ENCODE peak calls at places on chromosome 22, in nine cellular contexts. N is spleen, E is epithelial cell of esophagus, D is body of pancreas, K is HCT116, H is BJ, T is colonic mucosa, P is astrocyte of the spinal cord, S is keratinocyte. R is an unnamed sample.

GRCh38 chr22:19177164-19178064 is 1.1 kb downstream of the SLC25A1 start:
- DNase-seq in K (no peak), H (no peak), N (peak; percentile 83), S (no peak), E (no peak), T (peak; percentile 25), P (no peak), D (no peak), R (no peak)

GRCh38 chr22:25282346-25282670 is 62.9 kb downstream of the CRYBB2 start:
- DNase-seq in N (no peak), H (no peak), T (no peak), P (no peak), D (no peak), K (no peak), E (no peak), S (no peak), R (peak; percentile 0)

GRCh38 chr22:27670701-27671412 is 130.7 kb downstream of the MN1 start:
- DNase-seq in P (no peak), S (no peak), D (peak; percentile 81), H (no peak), N (peak; percentile 72), T (no peak), K (peak; percentile 34), E (no peak), R (peak; percentile 94)

GRCh38 chr22:46373166-46373565 is 37.7 kb downstream of the TRMU start:
- DNase-seq in P (no peak), S (no peak), E (no peak), T (peak; percentile 74), K (no peak), D (peak; percentile 73), H (no peak), N (no peak), R (no peak)

GRCh38 chr22:19352766-19353165 is 61.2 kb upstream of the CLTCL1 start:
- DNase-seq in H (no peak), S (no peak), K (no peak), E (no peak), N (no peak), T (no peak), P (no peak), D (no peak), R (no peak)

GRCh38 chr22:45576730-45577464 is 74.2 kb downstream of the FBLN1 start:
- DNase-seq in H (no peak), N (no peak), E (no peak), P (no peak), T (no peak), K (no peak), D (no peak), S (no peak), R (no peak)

GRCh38 chr22:46491936-46492335 is 45.5 kb downstream of the CELSR1 start:
- DNase-seq in N (no peak), T (no peak), H (peak; percentile 36), P (no peak), E (peak; percentile 58), K (no peak), D (no peak), S (no peak), R (no peak)

GRCh38 chr22:46537221-46537945 is at the start of gene CELSR1:
- DNase-seq in S (no peak), D (no peak), T (peak; percentile 72), H (no peak), E (peak; percentile 90), N (no peak), P (no peak), K (no peak), R (peak; percentile 40)

GRCh38 chr22:18032455-18033101 is 8.2 kb upstream of the MICAL3 start:
- DNase-seq in T (no peak), D (no peak), S (peak; percentile 92), N (no peak), K (peak; percentile 60), E (peak; percentile 96), P (peak; percentile 64), H (no peak), R (peak; percentile 36)

GRCh38 chr22:18057568-18058209 is 20.1 kb upstream of the PEX26 start:
- DNase-seq in P (peak; percentile 98), S (peak; percentile 86), N (peak; percentile 88), K (peak; percentile 61), H (peak; percentile 90), E (peak; percentile 98), D (peak; percentile 93), T (peak; percentile 58), R (peak; percentile 98)

GRCh38 chr22:22745225-22746060 is 101.0 kb downstream of the GGTLC2 start:
- DNase-seq in P (no peak), K (no peak), T (peak; percentile 41), S (no peak), H (no peak), E (peak; percentile 33), D (peak; percentile 40), N (no peak), R (peak; percentile 45)
- TF ChIP-seq CTCF in P (peak; percentile 74), K (peak; percentile 85), T (peak; percentile 52), S (peak; percentile 91), H (peak; percentile 70), E (peak; percentile 72), D (peak; percentile 33), N (peak; percentile 70), R (peak; percentile 85)

GRCh38 chr22:50621491-50621880 is 6.5 kb downstream of the ARSA start:
- DNase-seq in S (no peak), N (peak; percentile 85), E (no peak), P (no peak), K (no peak), T (no peak), D (peak; percentile 36), H (no peak), R (no peak)

GRCh38 chr22:50622723-50623327 is 5.1 kb downstream of the ARSA start:
- DNase-seq in P (no peak), D (peak; percentile 96), N (peak; percentile 82), T (peak; percentile 91), E (peak; percentile 70), K (peak; percentile 67), H (no peak), S (no peak), R (no peak)

GRCh38 chr22:50624347-50625130 is 3.4 kb downstream of the ARSA start:
- DNase-seq in K (no peak), S (no peak), H (no peak), N (peak; percentile 71), D (no peak), E (no peak), P (no peak), T (no peak), R (no peak)

GRCh38 chr22:50620861-50621490 is 7.0 kb downstream of the ARSA start:
- DNase-seq in T (peak; percentile 46), N (peak; percentile 88), H (no peak), E (no peak), D (no peak), P (peak; percentile 7), S (peak; percentile 48), K (no peak), R (no peak)

GRCh38 chr22:50621948-50622722 is 5.8 kb downstream of the ARSA start:
- DNase-seq in N (peak; percentile 86), T (peak; percentile 62), H (no peak), E (peak; percentile 58), D (peak; percentile 47), P (no peak), S (no peak), K (no peak), R (no peak)
- H3K4me3 ChIP-seq in N (peak overlapping the region; percentile 34), T (peak overlapping the region; percentile 19), H (no peak overlapping the region), E (peak overlapping the region; percentile 39), D (no peak overlapping the region), P (no peak overlapping the region), S (peak overlapping the region; percentile 26), K (no peak overlapping the region), R (peak overlapping the region; percentile 8)

GRCh38 chr22:31952459-31952858 is 8.1 kb downstream of the YWHAH start:
- DNase-seq in T (no peak), H (peak; percentile 76), D (peak; percentile 37), E (peak; percentile 90), S (no peak), N (no peak), K (no peak), P (peak; percentile 87), R (peak; percentile 86)

GRCh38 chr22:31952094-31952401 is 7.7 kb downstream of the YWHAH start:
- DNase-seq in E (peak; percentile 15), T (no peak), P (peak; percentile 10), S (no peak), K (no peak), N (no peak), H (no peak), D (no peak), R (no peak)

GRCh38 chr22:31951201-31952093 is 7.1 kb downstream of the YWHAH start:
- DNase-seq in S (no peak), N (peak; percentile 47), D (no peak), T (no peak), E (no peak), H (no peak), P (no peak), K (no peak), R (no peak)

GRCh38 chr22:31948002-31948401 is 3.7 kb downstream of the YWHAH start:
- DNase-seq in K (no peak), H (no peak), T (no peak), P (no peak), S (no peak), E (no peak), N (peak; percentile 57), D (peak; percentile 70), R (no peak)

DNA sequence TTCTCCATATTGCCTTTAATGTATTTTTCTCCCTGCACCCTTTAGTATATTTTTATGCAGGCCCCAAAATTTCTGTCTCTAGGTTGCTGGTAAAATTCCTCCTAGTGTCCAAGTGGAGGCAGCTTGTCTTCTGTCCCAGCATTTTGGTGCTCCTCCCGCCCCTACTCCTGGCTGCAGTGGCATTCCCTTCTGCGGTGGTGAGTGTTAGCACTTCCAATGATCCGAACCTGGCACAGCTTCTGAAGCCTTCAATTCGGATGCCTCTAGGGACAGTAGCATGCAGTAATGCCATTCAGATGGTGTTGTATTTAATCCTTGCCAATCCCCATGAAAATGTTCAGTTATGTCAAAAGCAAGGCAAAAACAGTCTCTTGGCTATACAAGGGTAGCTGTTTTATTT is 5.9 kb downstream of the YWHAH start:
- DNase-seq in S (no peak), D (no peak), P (no peak), T (no peak), K (no peak), H (no peak), E (no peak), N (peak; percentile 14), R (no peak)
- TF ChIP-seq CTCF in S (no peak), D (no peak), P (no peak), T (no peak), K (no peak), H (no peak), E (no peak), N (no peak), R (no peak)

GRCh38 chr22:42076764-42077485 is 2.6 kb upstream of the SMDT1 start:
- DNase-seq in H (no peak), E (no peak), P (no peak), N (peak; percentile 28), T (no peak), K (no peak), S (no peak), D (no peak), R (no peak)

GRCh38 chr22:42074846-42075245 is 798 bp downstream of the PHETA2 start:
- DNase-seq in T (no peak), E (no peak), S (no peak), H (no peak), P (no peak), D (no peak), N (peak; percentile 34), K (no peak), R (no peak)

GRCh38 chr22:42073568-42074152 is 388 bp upstream of the PHETA2 start:
- DNase-seq in S (no peak), H (no peak), N (peak; percentile 78), K (no peak), T (no peak), E (no peak), P (no peak), D (no peak), R (no peak)

GRCh38 chr22:42074153-42074750 is at the start of gene PHETA2:
- DNase-seq in E (peak; percentile 29), H (no peak), T (peak; percentile 65), S (no peak), K (no peak), N (peak; percentile 87), P (peak; percentile 42), D (peak; percentile 59), R (peak; percentile 63)

GRCh38 chr22:42075277-42075676 is 1.2 kb downstream of the PHETA2 start:
- DNase-seq in K (no peak), H (no peak), E (no peak), S (no peak), N (peak; percentile 56), T (no peak), D (no peak), P (no peak), R (no peak)
- H3K4me3 ChIP-seq in K (no peak overlapping the region), H (peak overlapping the region; percentile 82), E (peak overlapping the region; percentile 65), S (no peak overlapping the region), N (no peak overlapping the region), T (no peak overlapping the region), D (no peak overlapping the region), P (peak overlapping the region; percentile 60), R (no peak overlapping the region)